ENCODE peak calls at places on chromosomes 16 and 17, in five cellular contexts. V is colonic mucosa; S is naive thymus-derived CD8-positive, alpha-beta T cell; N is endothelial cell of umbilical vein; E is stimulated activated CD8-positive, alpha-beta memory T cell treated with anti-CD3 and anti-CD28 coated beads, Interleukin-7, amount 100 ng/mL, for 48 hours. Z is an unnamed sample.

GRCh38 chr17:55830210-55830609 is 79.4 kb downstream of the PCTP start:
- DNase-seq in V (no peak), S (no peak), N (no peak), E (no peak), Z (no peak)

GRCh38 chr16:65658339-65659275 is 536.7 kb upstream of the CDH11 start:
- DNase-seq in V (no peak), S (no peak), N (peak; percentile 58), E (no peak), Z (no peak)

GRCh38 chr17:67891481-67892119 is 66.3 kb downstream of the BPTF start:
- DNase-seq in V (no peak), S (no peak), N (peak; percentile 2), E (no peak), Z (no peak)

GRCh38 chr16:20610892-20611349 is 34.8 kb upstream of the ACSM2B start:
- DNase-seq in V (no peak), S (no peak), N (no peak), E (no peak), Z (no peak)

GRCh38 chr17:3896108-3897099 is 3.6 kb upstream of the CAMKK1 start:
- DNase-seq in V (peak; percentile 34), S (no peak), N (no peak), E (no peak), Z (no peak)

GRCh38 chr17:3574231-3574630 is 16.6 kb upstream of the TRPV3 start:
- DNase-seq in V (no peak), S (no peak), N (no peak), E (no peak), Z (no peak)

GRCh38 chr17:46979023-46979870 is at the start of gene RPRML:
- DNase-seq in V (peak; percentile 32), S (peak; percentile 14), N (peak; percentile 44), E (peak; percentile 20), Z (peak; percentile 62)

GRCh38 chr17:13544292-13544691 is 57.4 kb downstream of the HS3ST3A1 start:
- DNase-seq in V (no peak), S (no peak), N (no peak), E (no peak), Z (no peak)

GRCh38 chr16:70750893-70751467 is 50.0 kb downstream of the VAC14 start:
- DNase-seq in V (peak; percentile 60), S (no peak), N (peak; percentile 90), E (no peak), Z (no peak)

GRCh38 chr16:77212736-77213541 is 13.7 kb downstream of the SYCE1L start:
- DNase-seq in V (peak; percentile 74), S (peak; percentile 78), N (peak; percentile 62), E (peak; percentile 53), Z (peak; percentile 56)

GRCh38 chr17:82089723-82090548 is 8.1 kb downstream of the FASN start:
- DNase-seq in V (no peak), S (no peak), N (no peak), E (no peak), Z (no peak)

GRCh38 chr16:83351846-83352245 is 455.9 kb upstream of the HSBP1 start:
- DNase-seq in V (no peak), S (no peak), N (no peak), E (no peak), Z (no peak)

GRCh38 chr17:50079334-50080095 is 15.6 kb upstream of the PDK2 start:
- DNase-seq in V (peak; percentile 89), S (no peak), N (peak; percentile 17), E (no peak), Z (no peak)

GRCh38 chr16:10862432-10862831 is 14.6 kb upstream of the CIITA start:
- DNase-seq in V (no peak), S (no peak), N (no peak), E (no peak), Z (no peak)

GRCh38 chr17:76427457-76428231 is 25.3 kb downstream of the UBE2O start:
- DNase-seq in V (no peak), S (no peak), N (peak; percentile 84), E (no peak), Z (peak; percentile 61)

GRCh38 chr17:37019117-37019744 is 70.5 kb downstream of the AATF start:
- DNase-seq in V (no peak), S (no peak), N (no peak), E (no peak), Z (no peak)

GRCh38 chr16:17053536-17054160 is 417.1 kb downstream of the XYLT1 start:
- DNase-seq in V (no peak), S (no peak), N (no peak), E (no peak), Z (no peak)

GRCh38 chr17:37280841-37281240 is 94.9 kb upstream of the C17orf78 start:
- DNase-seq in V (no peak), S (no peak), N (no peak), E (no peak), Z (no peak)

GRCh38 chr17:21394265-21394664 is 18.1 kb downstream of the KCNJ12 start:
- DNase-seq in V (no peak), S (no peak), N (no peak), E (no peak), Z (no peak)

GRCh38 chr17:1473841-1474240 is 17.8 kb upstream of the CRK start:
- DNase-seq in V (no peak), S (peak; percentile 64), N (no peak), E (no peak), Z (peak; percentile 71)

GRCh38 chr17:1644493-1645206 is 882 bp downstream of the SCARF1 start:
- DNase-seq in V (no peak), S (no peak), N (peak; percentile 60), E (peak; percentile 48), Z (peak; percentile 77)

GRCh38 chr16:84391151-84391873 is 23.0 kb downstream of the ATP2C2 start:
- DNase-seq in V (peak; percentile 51), S (no peak), N (no peak), E (no peak), Z (no peak)

GRCh38 chr16:9259914-9260608 is 168.6 kb downstream of the HAPSTR1 start:
- DNase-seq in V (no peak), S (no peak), N (no peak), E (no peak), Z (no peak)

GRCh38 chr16:56417138-56417537 is 8.2 kb downstream of the AMFR start:
- DNase-seq in V (no peak), S (no peak), N (no peak), E (no peak), Z (no peak)

GRCh38 chr17:1629647-1630310 is 1.1 kb upstream of the SLC43A2 start:
- DNase-seq in V (peak; percentile 92), S (peak; percentile 67), N (peak; percentile 66), E (peak; percentile 79), Z (peak; percentile 89)

GRCh38 chr17:26962255-26963162 is 331.4 kb upstream of the WSB1 start:
- DNase-seq in V (no peak), S (no peak), N (no peak), E (no peak), Z (peak; percentile 5)

GRCh38 chr16:68146583-68146982 is 61.4 kb downstream of the NFATC3 start:
- DNase-seq in V (no peak), S (no peak), N (peak; percentile 53), E (no peak), Z (no peak)

GRCh38 chr17:73197141-73197540 is 4.3 kb downstream of the COG1 start:
- DNase-seq in V (no peak), S (no peak), N (no peak), E (no peak), Z (no peak)

GRCh38 chr17:27651411-27652345 is 20.7 kb downstream of the LGALS9 start:
- DNase-seq in V (peak; percentile 75), S (peak; percentile 61), N (peak; percentile 25), E (peak; percentile 45), Z (peak; percentile 65)

GRCh38 chr17:76733618-76733957 is 3.5 kb downstream of the SRSF2 start:
- DNase-seq in V (no peak), S (no peak), N (no peak), E (no peak), Z (no peak)

GRCh38 chr16:4200000-4200780 is 41.7 kb downstream of the SRL start:
- DNase-seq in V (peak; percentile 84), S (no peak), N (peak; percentile 62), E (peak; percentile 18), Z (peak; percentile 17)

GRCh38 chr17:21286066-21286770 is 1.7 kb downstream of the MAP2K3 start:
- DNase-seq in V (peak; percentile 92), S (no peak), N (peak; percentile 94), E (no peak), Z (no peak)

GRCh38 chr16:88558457-88559442 is 11.5 kb upstream of the ZC3H18 start:
- DNase-seq in V (peak; percentile 85), S (no peak), N (peak; percentile 49), E (no peak), Z (peak; percentile 41)

GRCh38 chr17:63066158-63066808 is 100.2 kb downstream of the TANC2 start:
- DNase-seq in V (no peak), S (no peak), N (no peak), E (no peak), Z (no peak)

GRCh38 chr17:41653421-41654133 is 29.2 kb upstream of the KRT17 start:
- DNase-seq in V (no peak), S (no peak), N (no peak), E (no peak), Z (no peak)

GRCh38 chr16:88636488-88637265 is 1.7 kb upstream of the IL17C start:
- DNase-seq in V (no peak), S (no peak), N (no peak), E (no peak), Z (no peak)